ENCODE peak calls at places on chromosomes 3 and 15, in ten cellular contexts. One of them, this sample, is unnamed.

GRCh38 chr3:72458365-72458764 is 389.9 kb downstream of the SHQ1 start:
- DNase-seq in tibial nerve: no peak
- DNase-seq in iris pigment epithelial cell: no peak
- DNase-seq in NCI-H345: no peak
- DNase-seq in CD14-positive monocyte: no peak
- DNase-seq in A549: no peak
- DNase-seq in natural killer cell: no peak
- DNase-seq in ovary: no peak
- DNase-seq in A172: no peak
- DNase-seq in Ammon's horn: no peak
- DNase-seq in this sample: no peak

GRCh38 chr3:56799251-56799882 is 2.4 kb downstream of the ARHGEF3 start:
- DNase-seq in natural killer cell: no peak
- DNase-seq in iris pigment epithelial cell: peak; percentile 72
- DNase-seq in A172: peak; percentile 53
- DNase-seq in A549: peak; percentile 49
- DNase-seq in ovary: no peak
- DNase-seq in Ammon's horn: peak; percentile 74
- DNase-seq in tibial nerve: no peak
- DNase-seq in CD14-positive monocyte: no peak
- DNase-seq in NCI-H345: peak; percentile 69
- DNase-seq in this sample: peak; percentile 67

GRCh38 chr3:151047636-151048035 is 37.8 kb upstream of the MED12L start:
- DNase-seq in A172: peak; percentile 41
- DNase-seq in ovary: no peak
- DNase-seq in Ammon's horn: no peak
- DNase-seq in iris pigment epithelial cell: peak; percentile 22
- DNase-seq in natural killer cell: no peak
- DNase-seq in NCI-H345: no peak
- DNase-seq in A549: peak; percentile 38
- DNase-seq in tibial nerve: no peak
- DNase-seq in CD14-positive monocyte: no peak
- DNase-seq in this sample: no peak

GRCh38 chr3:149466192-149466591 is 8.3 kb upstream of the TM4SF4 start:
- DNase-seq in natural killer cell: no peak
- DNase-seq in Ammon's horn: no peak
- DNase-seq in tibial nerve: no peak
- DNase-seq in NCI-H345: no peak
- DNase-seq in iris pigment epithelial cell: peak; percentile 78
- DNase-seq in CD14-positive monocyte: no peak
- DNase-seq in A549: peak; percentile 36
- DNase-seq in A172: peak; percentile 87
- DNase-seq in ovary: no peak
- DNase-seq in this sample: no peak

GRCh38 chr15:90471126-90471525 is 58.6 kb upstream of the CRTC3 start:
- DNase-seq in ovary: no peak
- DNase-seq in natural killer cell: no peak
- DNase-seq in Ammon's horn: no peak
- DNase-seq in A172: no peak
- DNase-seq in iris pigment epithelial cell: no peak
- DNase-seq in NCI-H345: no peak
- DNase-seq in A549: no peak
- DNase-seq in CD14-positive monocyte: no peak
- DNase-seq in tibial nerve: no peak
- DNase-seq in this sample: no peak

GRCh38 chr15:89759835-89760234 is 8.8 kb upstream of the MESP1 start:
- DNase-seq in tibial nerve: no peak
- DNase-seq in CD14-positive monocyte: no peak
- DNase-seq in natural killer cell: no peak
- DNase-seq in A172: no peak
- DNase-seq in ovary: no peak
- DNase-seq in Ammon's horn: no peak
- DNase-seq in NCI-H345: no peak
- DNase-seq in iris pigment epithelial cell: no peak
- DNase-seq in A549: no peak
- DNase-seq in this sample: no peak

GRCh38 chr3:151305778-151306157 is 10.9 kb downstream of the GPR87 start:
- DNase-seq in ovary: no peak
- DNase-seq in iris pigment epithelial cell: no peak
- DNase-seq in A549: no peak
- DNase-seq in NCI-H345: no peak
- DNase-seq in CD14-positive monocyte: no peak
- DNase-seq in natural killer cell: no peak
- DNase-seq in A172: no peak
- DNase-seq in Ammon's horn: no peak
- DNase-seq in tibial nerve: no peak
- DNase-seq in this sample: no peak

GRCh38 chr15:66292261-66293084 is 895 bp upstream of the DIS3L start:
- DNase-seq in natural killer cell: no peak
- DNase-seq in CD14-positive monocyte: no peak
- DNase-seq in tibial nerve: no peak
- DNase-seq in ovary: no peak
- DNase-seq in A549: no peak
- DNase-seq in Ammon's horn: no peak
- DNase-seq in iris pigment epithelial cell: no peak
- DNase-seq in A172: no peak
- DNase-seq in NCI-H345: no peak
- DNase-seq in this sample: no peak

GRCh38 chr3:38627956-38628355 is 21.5 kb downstream of the SCN5A start:
- DNase-seq in iris pigment epithelial cell: peak; percentile 29
- DNase-seq in NCI-H345: no peak
- DNase-seq in A172: no peak
- DNase-seq in A549: peak; percentile 17
- DNase-seq in CD14-positive monocyte: no peak
- DNase-seq in natural killer cell: no peak
- DNase-seq in ovary: no peak
- DNase-seq in tibial nerve: no peak
- DNase-seq in Ammon's horn: no peak
- DNase-seq in this sample: no peak

GRCh38 chr15:59170295-59170881 is 36.3 kb upstream of the LDHAL6B start:
- DNase-seq in NCI-H345: peak; percentile 66
- DNase-seq in A549: peak; percentile 32
- DNase-seq in tibial nerve: no peak
- DNase-seq in CD14-positive monocyte: no peak
- DNase-seq in iris pigment epithelial cell: peak; percentile 48
- DNase-seq in A172: peak; percentile 70
- DNase-seq in ovary: peak; percentile 39
- DNase-seq in natural killer cell: no peak
- DNase-seq in Ammon's horn: peak; percentile 69
- DNase-seq in this sample: peak; percentile 63

GRCh38 chr15:96869122-96869521 is 538.6 kb downstream of the NR2F2 start:
- DNase-seq in Ammon's horn: no peak
- DNase-seq in NCI-H345: no peak
- DNase-seq in A549: no peak
- DNase-seq in tibial nerve: no peak
- DNase-seq in iris pigment epithelial cell: peak; percentile 21
- DNase-seq in A172: peak; percentile 35
- DNase-seq in CD14-positive monocyte: no peak
- DNase-seq in natural killer cell: no peak
- DNase-seq in ovary: no peak
- DNase-seq in this sample: no peak

GRCh38 chr3:114666613-114667012 is 372.8 kb downstream of the TIGIT start:
- DNase-seq in natural killer cell: no peak
- DNase-seq in Ammon's horn: no peak
- DNase-seq in CD14-positive monocyte: no peak
- DNase-seq in iris pigment epithelial cell: no peak
- DNase-seq in NCI-H345: no peak
- DNase-seq in A549: no peak
- DNase-seq in tibial nerve: no peak
- DNase-seq in A172: no peak
- DNase-seq in ovary: no peak
- DNase-seq in this sample: no peak

GRCh38 chr3:186067360-186068242 is 41.3 kb downstream of the ETV5 start:
- DNase-seq in CD14-positive monocyte: no peak
- DNase-seq in tibial nerve: no peak
- DNase-seq in A549: no peak
- DNase-seq in ovary: no peak
- DNase-seq in iris pigment epithelial cell: no peak
- DNase-seq in natural killer cell: no peak
- DNase-seq in Ammon's horn: no peak
- DNase-seq in NCI-H345: no peak
- DNase-seq in A172: no peak
- DNase-seq in this sample: no peak

GRCh38 chr3:197297020-197297419 is 1.4 kb downstream of the DLG1 start:
- DNase-seq in ovary: no peak
- DNase-seq in NCI-H345: peak; percentile 29
- DNase-seq in CD14-positive monocyte: no peak
- DNase-seq in A172: no peak
- DNase-seq in A549: no peak
- DNase-seq in Ammon's horn: no peak
- DNase-seq in tibial nerve: no peak
- DNase-seq in iris pigment epithelial cell: no peak
- DNase-seq in natural killer cell: no peak
- DNase-seq in this sample: no peak

This sample was measured in NCI-H2081.